ENCODE peak calls at places on chromosomes 1 and 21, in four cellular contexts. L is frontal cortex, W is NCI-H748 treated with DMSO at 0.1 percent for 48 hours, C is IMR-90. V is an unnamed sample.

GRCh38 chr21:40355076-40355475 is 487.8 kb downstream of the PCP4 start:
- DNase-seq in L (no peak), W (no peak), C (no peak), V (no peak)

GRCh38 chr1:41574842-41575241 is 90.4 kb upstream of the EDN2 start:
- DNase-seq in L (no peak), W (no peak), C (no peak), V (no peak)

GRCh38 chr1:241485145-241485544 is 34.4 kb downstream of the FH start:
- DNase-seq in L (no peak), W (no peak), C (no peak), V (no peak)

GRCh38 chr1:11062965-11063401 is 3.2 kb upstream of the SRM start:
- DNase-seq in L (no peak), W (no peak), C (no peak), V (no peak)

GRCh38 chr1:35561297-35561971 is 3.8 kb downstream of the NCDN start:
- DNase-seq in L (no peak), W (no peak), C (no peak), V (no peak)

GRCh38 chr1:245772739-245773138 is 618.0 kb downstream of the KIF26B start:
- DNase-seq in L (no peak), W (no peak), C (no peak), V (no peak)

GRCh38 chr1:84379128-84379527 is 19.2 kb upstream of the DNASE2B start:
- DNase-seq in L (no peak), W (no peak), C (peak; percentile 90), V (no peak)

GRCh38 chr1:168081373-168082007 is 55.2 kb downstream of the GPR161 start:
- DNase-seq in L (no peak), W (no peak), C (peak; percentile 93), V (no peak)

GRCh38 chr1:100463809-100464424 is 74.0 kb upstream of the GPR88 start:
- DNase-seq in L (no peak), W (peak; percentile 31), C (peak; percentile 64), V (peak; percentile 65)

GRCh38 chr1:150387200-150387599 is 23.3 kb downstream of the RPRD2 start:
- DNase-seq in L (no peak), W (no peak), C (no peak), V (no peak)

GRCh38 chr1:8349473-8349865 is 31.6 kb downstream of the SLC45A1 start:
- DNase-seq in L (no peak), W (no peak), C (no peak), V (no peak)

GRCh38 chr1:51280321-51281096 is 44.4 kb downstream of the RNF11 start:
- DNase-seq in L (no peak), W (no peak), C (no peak), V (no peak)

GRCh38 chr1:241423541-241424479 is 66.8 kb upstream of the RGS7 start:
- DNase-seq in L (peak; percentile 24), W (peak; percentile 33), C (peak; percentile 63), V (peak; percentile 19)

GRCh38 chr1:116982319-116983004 is 19.1 kb upstream of the CD101 start:
- DNase-seq in L (no peak), W (no peak), C (no peak), V (no peak)

GRCh38 chr1:56099766-56100165 is 479.6 kb downstream of the PLPP3 start:
- DNase-seq in L (no peak), W (no peak), C (peak; percentile 22), V (no peak)

GRCh38 chr1:17419626-17420328 is 19.7 kb downstream of the RCC2 start:
- DNase-seq in L (peak; percentile 74), W (no peak), C (peak; percentile 36), V (peak; percentile 58)

GRCh38 chr1:229844675-229845074 is 218.6 kb downstream of the URB2 start:
- DNase-seq in L (no peak), W (peak; percentile 48), C (no peak), V (no peak)

GRCh38 chr1:209422281-209422680 is 161.2 kb upstream of the CAMK1G start:
- DNase-seq in L (no peak), W (no peak), C (no peak), V (no peak)

GRCh38 chr1:171948491-171948890 is 107.2 kb downstream of the DNM3 start:
- DNase-seq in L (no peak), W (no peak), C (peak; percentile 5), V (no peak)

GRCh38 chr1:38071530-38072266 is 25.1 kb upstream of the POU3F1 start:
- DNase-seq in L (no peak), W (no peak), C (peak; percentile 55), V (no peak)

GRCh38 chr1:234997201-234998173 is 131.2 kb downstream of the TOMM20 start:
- DNase-seq in L (peak; percentile 47), W (no peak), C (peak; percentile 99), V (peak; percentile 94)

GRCh38 chr1:55155522-55155921 is 59.6 kb downstream of the USP24 start:
- DNase-seq in L (no peak), W (no peak), C (no peak), V (peak; percentile 49)

GRCh38 chr1:197692965-197693364 is 82.3 kb downstream of the DENND1B start:
- DNase-seq in L (no peak), W (peak; percentile 9), C (peak; percentile 31), V (no peak)

GRCh38 chr21:34886554-34887385 is 162.3 kb downstream of the RUNX1 start:
- DNase-seq in L (no peak), W (peak; percentile 18), C (no peak), V (no peak)

GRCh38 chr1:37038079-37038702 is 3.9 kb upstream of the GRIK3 start:
- DNase-seq in L (peak; percentile 57), W (peak; percentile 65), C (no peak), V (peak; percentile 84)

GRCh38 chr1:7456683-7457082 is 314.4 kb upstream of the VAMP3 start:
- DNase-seq in L (no peak), W (no peak), C (no peak), V (no peak)

V was measured in midbrain.